ENCODE peak calls at places on chromosomes 11 and 22, in four cellular contexts. Z, U, X and T are unnamed samples. For H3K4me1, the result is how much of the 10 kb centered on the place peaks cover.

GRCh38 chr11:77402218-77402556 is 71.7 kb downstream of the PAK1 start:
- DNase-seq in Z (no peak), U (no peak), X (no peak), T (no peak)

GRCh38 chr22:48391820-48392219 is 1435.9 kb downstream of the BRD1 start:
- DNase-seq in Z (no peak), U (no peak), X (no peak), T (no peak)

GRCh38 chr11:96155627-96156378 is 187.2 kb downstream of the MAML2 start:
- DNase-seq in Z (peak), U (peak), X (peak), T (peak)

GRCh38 chr22:22689621-22690345 is 45.4 kb downstream of the GGTLC2 start:
- DNase-seq in Z (no peak), U (no peak), X (no peak), T (no peak)

GRCh38 chr11:113864410-113864809 is 11.0 kb downstream of the USP28 start:
- DNase-seq in Z (no peak), U (no peak), X (no peak), T (no peak)

GRCh38 chr11:34501500-34501899 is 12.1 kb downstream of the ELF5 start:
- DNase-seq in Z (no peak), U (peak), X (no peak), T (peak)

GRCh38 chr11:8636127-8636526 is 42.1 kb upstream of the STK33 start:
- DNase-seq in Z (no peak), U (no peak), X (no peak), T (no peak)

GRCh38 chr11:15327786-15328231 is 213.1 kb downstream of the INSC start:
- DNase-seq in Z (peak), U (peak), X (peak), T (peak)

GRCh38 chr11:1327064-1327460 is 17.6 kb upstream of the TOLLIP start:
- DNase-seq in Z (no peak), U (no peak), X (no peak), T (no peak)

GRCh38 chr11:95242990-95243590 is 12.1 kb upstream of the SESN3 start:
- DNase-seq in Z (no peak), U (no peak), X (no peak), T (no peak)

GRCh38 chr22:49099496-49100124 is 728.1 kb downstream of the BRD1 start:
- DNase-seq in Z (no peak), U (no peak), X (no peak), T (no peak)

GRCh38 chr11:841981-842369 is 354 bp downstream of the POLR2L start:
- DNase-seq in Z (no peak), U (no peak), X (no peak), T (no peak)

GRCh38 chr11:104254347-104254746 is 90.4 kb upstream of the PDGFD start:
- DNase-seq in Z (peak), U (peak), X (peak), T (no peak)

GRCh38 chr11:44199816-44200215 is 104.3 kb downstream of the EXT2 start:
- DNase-seq in Z (no peak), U (no peak), X (no peak), T (no peak)

GRCh38 chr11:2207773-2208621 is 36.4 kb upstream of the TH start:
- DNase-seq in Z (peak), U (no peak), X (no peak), T (no peak)

GRCh38 chr11:61745796-61746653 is 6.4 kb upstream of the MYRF start:
- DNase-seq in Z (no peak), U (no peak), X (no peak), T (no peak)

GRCh38 chr22:50264104-50264745 is 2.7 kb upstream of the MAPK12 start:
- DNase-seq in Z (no peak), U (no peak), X (no peak), T (no peak)

GRCh38 chr22:45469573-45470383 is 32.9 kb upstream of the FBLN1 start:
- DNase-seq in Z (no peak), U (no peak), X (no peak), T (peak)

GRCh38 chr11:118790357-118791014 is 478 bp downstream of the DDX6 start:
- DNase-seq in Z (peak), U (peak), X (peak), T (peak)

GRCh38 chr11:75413864-75414263 is 14.5 kb downstream of the RPS3 start:
- DNase-seq in Z (no peak), U (no peak), X (no peak), T (no peak)

GRCh38 chr11:69245041-69245440 is 48.9 kb upstream of the MYEOV start:
- DNase-seq in Z (no peak), U (no peak), X (peak), T (no peak)

GRCh38 chr11:1303196-1303821 is 6.1 kb downstream of the TOLLIP start:
- DNase-seq in Z (peak), U (no peak), X (peak), T (peak)

GRCh38 chr11:18853086-18853720 is 61.6 kb upstream of the PTPN5 start:
- DNase-seq in Z (no peak), U (peak), X (peak), T (no peak)

GRCh38 chr22:45206233-45206632 is 34.5 kb downstream of the KIAA0930 start:
- DNase-seq in Z (no peak), U (no peak), X (no peak), T (no peak)

GRCh38 chr11:130369713-130370112 is 55.0 kb upstream of the ZBTB44 start:
- DNase-seq in Z (no peak), U (no peak), X (no peak), T (no peak)

GRCh38 chr11:116901211-116901610 is 63.8 kb upstream of the APOA1 start:
- DNase-seq in Z (no peak), U (no peak), X (no peak), T (no peak)

DNA sequence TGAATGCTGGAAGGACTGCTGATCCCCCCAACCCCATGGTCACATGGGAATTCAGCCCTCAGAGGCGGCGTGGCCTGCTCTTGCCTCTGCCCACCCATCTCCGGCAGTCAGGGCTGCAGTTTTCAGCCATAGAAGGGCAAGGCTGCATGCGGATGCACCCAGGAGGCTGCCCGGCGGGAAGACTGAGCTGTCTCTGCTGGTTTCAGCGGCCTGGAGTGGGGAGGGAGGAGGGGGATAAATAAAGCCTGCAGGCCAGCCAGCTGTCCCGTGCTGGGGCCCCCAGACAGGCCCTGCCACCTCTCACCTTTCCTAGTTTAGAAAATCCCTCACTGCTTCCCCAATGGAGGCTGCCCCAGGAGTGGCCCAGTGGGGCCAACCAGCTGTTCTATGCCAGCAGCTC is 4.8 kb downstream of the MICALL1 start:
- DNase-seq in Z (no peak), U (no peak), X (peak), T (no peak)
- H3K4me1 ChIP-seq in Z (under half), U (under half), X (under half), T (under half)

GRCh38 chr22:18022851-18023250 is 1.5 kb downstream of the MICAL3 start:
- DNase-seq in Z (no peak), U (no peak), X (no peak), T (no peak)
- H3K4me3 ChIP-seq in Z (no peak), U (no peak), X (peak), T (no peak)

GRCh38 chr11:11993814-11994213 is 14.6 kb downstream of the DKK3 start:
- DNase-seq in Z (no peak), U (no peak), X (no peak), T (no peak)

GRCh38 chr11:11992257-11992690 is 16.2 kb downstream of the DKK3 start:
- DNase-seq in Z (no peak), U (peak), X (peak), T (no peak)

GRCh38 chr11:11989774-11990744 is 18.4 kb downstream of the DKK3 start:
- DNase-seq in Z (no peak), U (no peak), X (peak), T (no peak)

GRCh38 chr11:11995601-11996000 is 12.8 kb downstream of the DKK3 start:
- DNase-seq in Z (no peak), U (no peak), X (no peak), T (no peak)

DNA sequence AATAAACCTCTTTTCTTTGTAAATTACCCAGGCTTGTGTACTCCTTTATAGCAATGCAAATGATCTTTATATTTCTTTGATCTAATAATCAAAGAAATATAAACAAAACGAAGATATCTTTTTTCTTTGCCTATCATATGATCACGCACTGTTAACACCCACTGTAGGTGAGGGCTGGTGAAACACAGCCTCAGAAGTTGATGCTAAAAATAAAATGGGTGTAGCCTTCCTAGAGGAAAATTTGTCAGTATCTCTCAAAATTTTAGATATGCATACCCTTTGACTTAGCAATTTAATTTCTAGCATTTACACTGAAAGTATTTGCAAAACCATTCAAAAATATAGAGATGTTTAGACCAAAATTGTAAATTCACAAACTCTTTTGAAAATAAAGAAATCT is 15.6 kb downstream of the DKK3 start:
- DNase-seq in Z (no peak), U (no peak), X (no peak), T (no peak)
- H3K27ac ChIP-seq in Z (no peak), U (no peak), X (no peak), T (no peak)

GRCh38 chr22:42459273-42460040 is 27.3 kb upstream of the NFAM1 start:
- DNase-seq in Z (no peak), U (no peak), X (peak), T (no peak)
- H3K4me1 ChIP-seq in Z (under half), U (under half), X (under half), T (under half)

DNA sequence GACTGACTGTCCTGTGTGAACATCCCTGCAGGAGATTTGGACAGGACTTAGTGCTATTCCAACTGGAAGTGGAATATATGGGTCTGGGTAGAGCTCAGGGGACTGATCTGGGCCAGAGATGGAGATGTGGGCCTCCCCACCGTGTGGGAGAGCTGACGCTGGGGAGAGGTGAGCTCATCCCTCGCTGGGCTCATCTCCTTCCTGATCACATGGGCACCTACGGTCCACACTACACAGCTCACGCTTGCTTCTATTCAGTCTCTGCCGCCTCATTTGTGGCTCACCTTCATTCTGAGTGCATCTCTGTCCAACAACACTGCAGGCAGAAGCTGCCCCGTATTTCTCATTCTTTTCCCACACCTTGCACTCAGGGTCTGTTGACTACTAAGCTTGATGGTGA is 16.6 kb upstream of the RAB1B start:
- DNase-seq in Z (no peak), U (no peak), X (no peak), T (no peak)
- H3K4me3 ChIP-seq in Z (no peak), U (no peak), X (no peak), T (no peak)

GRCh38 chr22:19422440-19423301 is 8.9 kb downstream of the HIRA start:
- DNase-seq in Z (no peak), U (no peak), X (no peak), T (no peak)
- H3K27ac ChIP-seq in Z (no peak), U (peak), X (peak), T (no peak)